ENCODE peak calls at places on chromosomes 2 and 18, in five cellular contexts. One of them, this sample, is unnamed.
A peak's percentile ranks its signal among the peaks of the same experiment; 100 is the strongest.

GRCh38 chr2:108594132-108594981 is 60.1 kb downstream of the LIMS1 start:
- DNase-seq in left ventricle myocardium inferior: no peak
- DNase-seq in adipocyte: peak; percentile 81
- DNase-seq in A549: no peak
- DNase-seq in T follicular helper cell: no peak
- DNase-seq in this sample: no peak

GRCh38 chr18:27605107-27605834 is 420.2 kb upstream of the CHST9 start:
- DNase-seq in left ventricle myocardium inferior: no peak
- DNase-seq in adipocyte: peak; percentile 93
- DNase-seq in A549: peak; percentile 7
- DNase-seq in T follicular helper cell: no peak
- DNase-seq in this sample: peak; percentile 34

GRCh38 chr2:234881413-234882241 is 70.2 kb upstream of the SH3BP4 start:
- DNase-seq in left ventricle myocardium inferior: peak; percentile 78
- DNase-seq in adipocyte: peak; percentile 74
- DNase-seq in A549: peak; percentile 94
- DNase-seq in T follicular helper cell: no peak
- DNase-seq in this sample: peak; percentile 98

GRCh38 chr2:227180770-227181169 is 16.3 kb downstream of the COL4A3 start:
- DNase-seq in left ventricle myocardium inferior: no peak
- DNase-seq in adipocyte: no peak
- DNase-seq in A549: no peak
- DNase-seq in T follicular helper cell: no peak
- DNase-seq in this sample: no peak

GRCh38 chr2:236843061-236843460 is 242.6 kb upstream of the COPS8 start:
- DNase-seq in left ventricle myocardium inferior: no peak
- DNase-seq in adipocyte: no peak
- DNase-seq in A549: no peak
- DNase-seq in T follicular helper cell: no peak
- DNase-seq in this sample: no peak

GRCh38 chr2:146669735-146670134 is 1175.1 kb upstream of the ACVR2A start:
- DNase-seq in left ventricle myocardium inferior: no peak
- DNase-seq in adipocyte: no peak
- DNase-seq in A549: no peak
- DNase-seq in T follicular helper cell: no peak
- DNase-seq in this sample: no peak

GRCh38 chr2:27779417-27780055 is 8.0 kb downstream of the MRPL33 start:
- DNase-seq in left ventricle myocardium inferior: no peak
- DNase-seq in adipocyte: peak; percentile 23
- DNase-seq in A549: no peak
- DNase-seq in T follicular helper cell: no peak
- DNase-seq in this sample: no peak

GRCh38 chr18:10702196-10702595 is 176.4 kb downstream of the NAPG start:
- DNase-seq in left ventricle myocardium inferior: no peak
- DNase-seq in adipocyte: no peak
- DNase-seq in A549: no peak
- DNase-seq in T follicular helper cell: no peak
- DNase-seq in this sample: no peak

GRCh38 chr18:34943587-34943986 is 97.6 kb upstream of the MAPRE2 start:
- DNase-seq in left ventricle myocardium inferior: no peak
- DNase-seq in adipocyte: no peak
- DNase-seq in A549: no peak
- DNase-seq in T follicular helper cell: no peak
- DNase-seq in this sample: no peak

GRCh38 chr2:13114391-13114790 is 397.7 kb downstream of the TRIB2 start:
- DNase-seq in left ventricle myocardium inferior: no peak
- DNase-seq in adipocyte: no peak
- DNase-seq in A549: no peak
- DNase-seq in T follicular helper cell: no peak
- DNase-seq in this sample: no peak

This sample was measured in HTR-8/SVneo.